ENCODE peak calls at places on chromosomes 11 and 22, in nine cellular contexts. E is stimulated activated CD8-positive, alpha-beta memory T cell treated with anti-CD3 and anti-CD28 coated beads, Interleukin-4, amount 100 ng/mL, for 1 hour; T is non-pigmented ciliary epithelial cell; O is T-helper 2 cell; M is left ventricle myocardium superior; W is HT-29; C is neural progenitor cell; Q is CD8-positive, alpha-beta memory T cell; N is GM23338. D is an unnamed sample.
A peak's percentile ranks its signal among the peaks of the same experiment; 100 is the strongest.

GRCh38 chr11:13052130-13052541 is 43.0 kb downstream of the RASSF10 start:
- DNase-seq in E (no peak), T (no peak), O (no peak), Q (no peak), N (no peak), W (peak; percentile 90), C (no peak), M (no peak), D (no peak)

GRCh38 chr11:78370406-78371172 is 47.0 kb downstream of the GAB2 start:
- DNase-seq in C (no peak), N (no peak), T (no peak), M (peak; percentile 41), Q (no peak), W (no peak), E (no peak), O (no peak), D (no peak)

GRCh38 chr11:2398664-2399355 is 1.7 kb upstream of the TSSC4 start:
- DNase-seq in E (no peak), M (no peak), N (no peak), Q (no peak), W (no peak), C (no peak), O (no peak), T (no peak), D (no peak)

GRCh38 chr22:36052505-36052941 is 23.9 kb upstream of the RBFOX2 start:
- DNase-seq in T (no peak), W (peak; percentile 80), M (no peak), E (no peak), N (no peak), Q (no peak), C (no peak), O (no peak), D (no peak)

GRCh38 chr11:117872420-117872961 is 4.0 kb downstream of the FXYD6 start:
- DNase-seq in E (no peak), Q (no peak), W (no peak), M (peak; percentile 59), C (no peak), N (no peak), T (no peak), O (no peak), D (no peak)

GRCh38 chr11:35139883-35140282 is 912 bp downstream of the CD44 start:
- DNase-seq in M (no peak), N (no peak), T (no peak), C (no peak), Q (no peak), W (no peak), O (no peak), E (no peak), D (no peak)

GRCh38 chr22:41445171-41446056 is 1.2 kb downstream of the TOB2 start:
- DNase-seq in O (no peak), C (peak; percentile 92), W (peak; percentile 34), Q (peak; percentile 27), T (no peak), N (peak; percentile 71), E (no peak), M (peak; percentile 62), D (no peak)

GRCh38 chr22:41780714-41781507 is 19.6 kb upstream of the CCDC134 start:
- DNase-seq in N (peak; percentile 38), T (no peak), E (peak; percentile 54), C (no peak), M (peak; percentile 57), Q (peak; percentile 93), W (no peak), O (peak; percentile 54), D (peak; percentile 80)

GRCh38 chr11:1060410-1060809 is 14.3 kb upstream of the MUC2 start:
- DNase-seq in E (no peak), Q (no peak), T (no peak), N (no peak), C (no peak), M (no peak), O (no peak), W (no peak), D (no peak)

GRCh38 chr11:79437981-79438630 is 2.7 kb downstream of the TENM4 start:
- DNase-seq in M (peak; percentile 25), T (no peak), C (peak; percentile 50), E (no peak), W (no peak), O (no peak), N (peak; percentile 45), Q (no peak), D (no peak)

GRCh38 chr11:84906995-84907394 is 720.1 kb downstream of the DLG2 start:
- DNase-seq in O (no peak), Q (no peak), W (no peak), E (no peak), N (no peak), T (no peak), M (no peak), C (no peak), D (no peak)

GRCh38 chr11:15289718-15290117 is 175.0 kb downstream of the INSC start:
- DNase-seq in Q (no peak), M (no peak), T (no peak), O (no peak), E (no peak), N (no peak), W (no peak), C (no peak), D (no peak)

GRCh38 chr22:34462795-34463194 is 542.5 kb upstream of the LARGE1 start:
- DNase-seq in Q (no peak), C (no peak), T (no peak), E (no peak), W (no peak), N (no peak), O (no peak), M (no peak), D (no peak)

GRCh38 chr11:100929377-100929776 is 200.2 kb downstream of the PGR start:
- DNase-seq in M (no peak), N (no peak), C (no peak), Q (no peak), W (no peak), T (no peak), O (no peak), E (no peak), D (no peak)

GRCh38 chr11:79362821-79363220 is 78.0 kb downstream of the TENM4 start:
- DNase-seq in C (no peak), T (no peak), M (no peak), N (no peak), O (no peak), E (no peak), W (no peak), Q (no peak), D (no peak)

GRCh38 chr11:73645972-73646631 is at the start of gene PLEKHB1:
- DNase-seq in W (no peak), N (peak; percentile 92), M (peak; percentile 35), Q (no peak), T (no peak), C (peak; percentile 91), O (no peak), E (no peak), D (no peak)

GRCh38 chr11:11422291-11423128 is 69.5 kb upstream of the CSNK2A3 start:
- DNase-seq in Q (no peak), N (no peak), T (no peak), E (no peak), W (no peak), C (peak; percentile 36), M (no peak), O (no peak), D (no peak)

GRCh38 chr11:36377759-36378553 is 81.9 kb downstream of the PRR5L start:
- DNase-seq in N (no peak), W (peak; percentile 15), E (no peak), M (no peak), O (no peak), C (no peak), Q (peak; percentile 12), T (no peak), D (no peak)

GRCh38 chr11:134501406-134502152 is 89.5 kb upstream of the B3GAT1 start:
- DNase-seq in Q (no peak), C (no peak), W (no peak), M (no peak), E (no peak), O (no peak), T (no peak), N (no peak), D (no peak)

GRCh38 chr11:802018-802617 is 2.9 kb downstream of the PIDD1 start:
- DNase-seq in C (no peak), W (no peak), O (no peak), T (no peak), Q (no peak), N (no peak), E (no peak), M (no peak), D (no peak)

GRCh38 chr11:25981998-25982397 is 349.9 kb upstream of the ANO3 start:
- DNase-seq in W (peak; percentile 81), O (no peak), E (no peak), T (peak; percentile 27), Q (no peak), M (no peak), C (peak; percentile 65), N (peak; percentile 75), D (no peak)

GRCh38 chr11:47433991-47434786 is 8.0 kb upstream of the PSMC3 start:
- DNase-seq in E (no peak), O (no peak), C (no peak), W (no peak), T (no peak), Q (no peak), N (no peak), M (peak; percentile 56), D (no peak)

GRCh38 chr22:46069518-46070214 is 80.7 kb upstream of the PPARA start:
- DNase-seq in W (peak; percentile 94), M (peak; percentile 88), C (no peak), Q (no peak), O (no peak), E (no peak), T (no peak), N (no peak), D (no peak)

GRCh38 chr11:8699903-8700302 is 17.3 kb downstream of the RPL27A start:
- DNase-seq in N (peak; percentile 69), Q (no peak), W (peak; percentile 86), O (no peak), E (no peak), M (peak; percentile 57), T (no peak), C (peak; percentile 15), D (no peak)

GRCh38 chr11:105151936-105152554 is 12.5 kb upstream of the CARD18 start:
- DNase-seq in T (peak; percentile 46), N (no peak), W (no peak), Q (no peak), O (no peak), M (no peak), E (no peak), C (no peak), D (no peak)

GRCh38 chr11:40247023-40247422 is 1212.4 kb downstream of the LRRC4C start:
- DNase-seq in T (no peak), C (peak; percentile 11), W (no peak), O (no peak), E (no peak), M (no peak), Q (no peak), N (peak; percentile 50), D (no peak)

GRCh38 chr11:57763568-57763967 is 2.0 kb downstream of the CTNND1 start:
- DNase-seq in O (no peak), T (no peak), W (peak; percentile 84), Q (no peak), N (peak; percentile 73), C (peak; percentile 55), M (no peak), E (no peak), D (no peak)

GRCh38 chr11:93279911-93280347 is 50.6 kb upstream of the DEUP1 start:
- DNase-seq in T (no peak), M (no peak), N (no peak), E (no peak), C (no peak), Q (no peak), W (no peak), O (no peak), D (no peak)

GRCh38 chr11:35662649-35663407 is at the start of gene TRIM44:
- DNase-seq in O (peak; percentile 51), Q (peak; percentile 82), W (peak; percentile 89), C (peak; percentile 74), E (peak; percentile 44), M (peak; percentile 91), N (peak; percentile 86), T (no peak), D (peak; percentile 63)

GRCh38 chr11:99632969-99633368 is 612.2 kb downstream of the CNTN5 start:
- DNase-seq in T (no peak), C (no peak), N (no peak), M (no peak), Q (no peak), W (no peak), O (no peak), E (no peak), D (no peak)

GRCh38 chr22:24106385-24107381 is 74.6 kb upstream of the SUSD2 start:
- DNase-seq in E (no peak), Q (peak; percentile 22), N (peak; percentile 45), O (no peak), T (no peak), C (peak; percentile 20), M (no peak), W (no peak), D (peak; percentile 17)

D was measured in activated gamma-delta T cell treated with anti-CD3 and anti-CD28 coated beads, Interleukin-2, amount 50 U/mL, for 16 hours.